ENCODE peak calls at places on chromosomes 4 and X, in five cellular contexts. B is HCT116, N is GM12878, K is K562, A is H1. S is an unnamed sample.

GRCh38 chrX:43562372-43562771 is 93.7 kb upstream of the MAOA start:
- DNase-seq in K (no peak), A (no peak), N (no peak), B (no peak), S (no peak)

GRCh38 chr4:127916512-127916911 is 35.8 kb downstream of the PLK4 start:
- DNase-seq in A (no peak), B (no peak), N (no peak), K (no peak), S (no peak)

GRCh38 chr4:72394264-72394663 is 174.8 kb downstream of the ADAMTS3 start:
- DNase-seq in K (no peak), N (no peak), B (no peak), A (no peak), S (no peak)

GRCh38 chrX:149570668-149571067 is 16.6 kb downstream of the MAGEA9B start:
- DNase-seq in N (no peak), K (peak), A (no peak), B (no peak), S (no peak)

GRCh38 chr4:26020083-26020668 is 106.2 kb downstream of the SMIM20 start:
- DNase-seq in A (no peak), K (no peak), N (no peak), B (no peak), S (no peak)

GRCh38 chr4:155047755-155048154 is 160.7 kb upstream of the NPY2R start:
- DNase-seq in A (no peak), K (no peak), B (no peak), N (no peak), S (no peak)

GRCh38 chr4:102826890-102827673 is at the start of gene UBE2D3:
- DNase-seq in A (peak), B (peak), N (peak), K (peak), S (peak)

GRCh38 chrX:49972313-49972712 is 49.9 kb downstream of the CLCN5 start:
- DNase-seq in N (no peak), A (no peak), K (no peak), B (no peak), S (no peak)

GRCh38 chrX:102651968-102652744 is 873 bp downstream of the GPRASP1 start:
- DNase-seq in A (no peak), N (no peak), K (no peak), B (no peak), S (peak)

GRCh38 chrX:115562492-115562872 is 1.5 kb downstream of the PLS3 start:
- DNase-seq in K (no peak), B (no peak), N (no peak), A (no peak), S (no peak)

GRCh38 chr4:97646997-97647396 is 496.3 kb downstream of the STPG2 start:
- DNase-seq in N (no peak), A (no peak), K (no peak), B (no peak), S (no peak)

GRCh38 chr4:113692809-113693411 is 68.6 kb downstream of the CAMK2D start:
- DNase-seq in K (no peak), N (no peak), A (no peak), B (no peak), S (no peak)

GRCh38 chr4:24664956-24665355 is 80.6 kb upstream of the DHX15 start:
- DNase-seq in B (no peak), N (no peak), A (no peak), K (no peak), S (no peak)

GRCh38 chr4:12126476-12126875 is 697.8 kb upstream of the HS3ST1 start:
- DNase-seq in A (no peak), N (no peak), K (no peak), B (no peak), S (no peak)

GRCh38 chr4:42050850-42051249 is 60.5 kb downstream of the SLC30A9 start:
- DNase-seq in B (no peak), K (no peak), A (no peak), N (no peak), S (no peak)

GRCh38 chr4:40626183-40626990 is 3.3 kb downstream of the RBM47 start:
- DNase-seq in K (no peak), B (no peak), N (no peak), A (no peak), S (no peak)

GRCh38 chr4:40628888-40629287 is 776 bp downstream of the RBM47 start:
- DNase-seq in K (no peak), N (no peak), B (no peak), A (no peak), S (no peak)

GRCh38 chr4:40630335-40631021 is 814 bp upstream of the RBM47 start:
- DNase-seq in N (peak), A (peak), B (peak), K (no peak), S (peak)

GRCh38 chr4:40629401-40630334 is at the start of gene RBM47:
- DNase-seq in K (no peak), N (no peak), B (peak), A (peak), S (peak)

DNA sequence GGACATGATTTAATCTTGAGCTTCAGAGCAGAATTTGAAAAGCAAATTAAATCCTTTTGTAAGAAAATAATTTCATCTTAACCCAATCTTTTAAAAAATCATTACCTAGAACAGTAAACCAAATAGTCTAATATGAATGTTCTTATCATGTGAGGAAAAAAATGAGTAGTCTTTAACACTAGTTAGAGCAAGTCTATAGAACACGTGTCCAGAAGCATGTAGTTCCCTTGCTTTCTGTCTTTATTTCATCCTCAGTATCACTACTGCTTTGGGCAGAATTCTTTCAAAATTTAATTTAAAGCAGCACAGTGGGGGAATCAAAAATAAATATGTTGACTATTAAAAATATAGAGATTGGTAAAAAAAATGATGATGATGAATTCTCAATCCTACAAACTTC is 2.1 kb downstream of the RBM47 start:
- DNase-seq in B (no peak), A (no peak), K (no peak), N (no peak), S (no peak)
- H3K9ac ChIP-seq in B (no peak), A (no peak), K (no peak), N (peak), S (no peak)

DNA sequence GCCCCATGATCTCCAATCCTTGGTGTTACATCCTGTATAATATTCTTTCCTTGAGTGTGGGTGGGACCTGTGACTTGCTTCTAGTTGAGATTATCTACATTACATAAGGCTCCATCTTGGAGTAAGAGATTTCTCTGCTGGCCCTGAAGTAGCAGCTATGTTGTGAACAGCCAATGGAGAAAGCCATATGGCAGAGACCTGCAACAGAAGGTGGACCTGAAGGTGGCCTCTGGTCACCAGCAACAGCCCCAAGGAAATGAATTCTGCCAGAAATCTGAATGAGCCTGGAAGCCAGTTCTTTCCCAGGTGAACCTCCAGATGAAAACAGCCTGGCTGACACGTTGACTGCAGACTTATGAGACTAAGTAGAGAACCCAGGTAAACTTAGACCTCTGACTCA is 2.3 kb upstream of the INTS6L start:
- DNase-seq in B (no peak), A (no peak), K (no peak), N (no peak), S (no peak)
- TF ChIP-seq SIN3A in B (no peak), A (no peak), K (no peak), N (no peak), S (no peak)

GRCh38 chr4:95091272-95091671 is 333.5 kb downstream of the BMPR1B start:
- DNase-seq in K (no peak), B (no peak), N (no peak), A (no peak), S (no peak)
- H3K9ac ChIP-seq in K (no peak), B (no peak), N (no peak), A (no peak), S (no peak)

GRCh38 chrX:19794690-19795089 is 92.7 kb downstream of the SH3KBP1 start:
- DNase-seq in K (no peak), N (no peak), A (no peak), B (no peak), S (no peak)

GRCh38 chrX:19800821-19801220 is 86.6 kb downstream of the SH3KBP1 start:
- DNase-seq in N (no peak), K (peak), A (no peak), B (no peak), S (no peak)

GRCh38 chrX:19795289-19795688 is 92.1 kb downstream of the SH3KBP1 start:
- DNase-seq in N (no peak), A (no peak), B (no peak), K (no peak), S (no peak)

GRCh38 chrX:19799319-19800182 is 87.8 kb downstream of the SH3KBP1 start:
- DNase-seq in B (no peak), K (no peak), A (no peak), N (no peak), S (no peak)

DNA sequence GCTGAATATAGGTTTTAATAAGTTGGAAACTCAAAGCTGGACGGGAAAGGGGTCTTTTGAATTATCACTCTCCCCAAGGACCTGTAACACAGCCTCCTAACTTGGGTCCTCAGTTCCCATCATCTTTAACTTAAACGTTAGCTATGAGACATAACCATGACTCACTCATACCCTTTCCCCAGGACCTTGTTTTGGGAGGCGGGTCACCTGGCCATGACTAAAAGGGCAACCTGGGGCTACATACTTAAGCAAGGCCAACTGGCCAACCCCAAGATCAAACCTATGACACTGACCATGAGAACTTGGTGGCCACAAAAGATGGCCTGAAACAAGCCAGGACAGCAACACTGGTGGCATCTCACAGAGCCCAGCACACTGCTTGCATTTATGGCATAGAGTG is 89.0 kb downstream of the SH3KBP1 start:
- DNase-seq in K (no peak), A (no peak), N (no peak), B (no peak), S (no peak)
- TF ChIP-seq SIN3A in K (no peak), A (no peak), N (no peak), B (no peak), S (no peak)

DNA sequence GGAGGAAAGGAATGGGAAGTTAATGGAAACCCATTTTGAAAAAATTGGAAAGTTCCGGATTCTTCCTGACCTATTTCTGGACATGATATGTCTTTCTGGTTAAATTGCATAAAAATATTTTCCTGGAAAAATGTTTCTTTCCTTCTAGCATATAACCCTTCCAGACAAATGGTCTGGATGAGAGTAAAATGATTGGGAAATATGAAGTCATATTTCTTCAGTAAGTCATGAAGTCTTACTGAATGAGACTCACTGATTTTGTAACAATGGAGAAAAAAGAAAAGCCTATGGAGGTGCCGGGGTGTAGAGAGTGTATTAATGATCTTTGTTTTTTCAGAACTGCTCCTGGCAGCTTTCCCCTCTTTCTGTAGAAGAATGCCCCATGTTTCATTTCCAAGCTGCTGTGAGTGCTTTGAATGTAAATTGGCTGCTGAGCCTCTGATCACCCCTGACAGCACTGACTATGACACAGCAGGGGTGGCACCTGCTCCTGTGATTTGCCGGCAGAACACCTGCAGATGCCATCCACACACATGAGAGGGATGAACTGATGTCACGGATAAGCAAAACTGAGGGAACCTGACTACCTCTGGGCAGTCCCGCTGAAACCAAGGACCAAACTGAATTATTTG is 19.7 kb upstream of the ZNF41 start:
- DNase-seq in A (no peak), N (no peak), B (no peak), K (no peak), S (no peak)
- H3K9ac ChIP-seq in A (no peak), N (no peak), B (no peak), K (no peak), S (no peak)